ENCODE peak calls at places on chromosomes 6 and 20, in four cellular contexts. K, B, S and P are unnamed samples.

GRCh38 chr20:33450867-33451266 is 7.3 kb upstream of the SNTA1 start:
- DNase-seq in K (no peak), S (no peak), B (no peak), P (no peak)

GRCh38 chr6:43250992-43251373 is 7.7 kb downstream of the TTBK1 start:
- DNase-seq in B (no peak), S (no peak), K (no peak), P (no peak)

GRCh38 chr6:169428532-169428931 is 174.9 kb upstream of the THBS2 start:
- DNase-seq in K (no peak), S (no peak), B (no peak), P (no peak)

GRCh38 chr6:100464910-100465700 is at the start of gene SIM1:
- DNase-seq in K (peak), B (no peak), S (no peak), P (peak)

GRCh38 chr20:1694672-1695071 is 37.1 kb upstream of the SIRPG start:
- DNase-seq in S (no peak), K (no peak), B (no peak), P (no peak)

GRCh38 chr6:169775321-169775720 is 23.9 kb downstream of the ERMARD start:
- DNase-seq in S (no peak), K (no peak), B (no peak), P (no peak)

GRCh38 chr6:2448826-2449571 is 203.6 kb upstream of the GMDS start:
- DNase-seq in K (no peak), B (peak), S (no peak), P (peak)

GRCh38 chr20:45470262-45470931 is 844 bp downstream of the WFDC2 start:
- DNase-seq in K (no peak), S (no peak), B (no peak), P (peak)

GRCh38 chr20:38139919-38140753 is 24.9 kb downstream of the TGM2 start:
- DNase-seq in B (no peak), K (no peak), S (no peak), P (peak)

GRCh38 chr20:33664085-33664761 is 2.1 kb downstream of the C20orf144 start:
- DNase-seq in B (no peak), K (no peak), S (no peak), P (peak)

DNA sequence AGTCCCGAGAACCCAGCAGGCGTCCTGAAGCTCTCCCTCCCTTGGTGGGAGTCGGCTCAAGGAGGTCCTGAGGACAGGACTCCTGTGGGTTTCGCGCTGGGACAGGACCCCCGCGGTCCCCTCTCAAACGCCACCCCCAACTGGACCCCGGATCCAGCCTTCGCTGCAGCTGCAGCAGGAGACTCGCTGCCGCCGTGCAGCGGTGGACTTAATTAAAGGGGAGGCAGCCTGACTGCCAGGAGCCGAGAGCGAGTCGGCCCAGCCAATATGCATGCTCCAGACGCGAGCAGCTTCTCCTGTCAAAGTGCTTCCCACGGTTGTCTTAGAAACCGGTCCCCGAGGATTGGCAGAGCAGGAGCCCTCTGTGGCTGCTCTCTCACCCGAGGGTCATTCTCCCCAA is 580.2 kb upstream of the ZNF337 start:
- DNase-seq in S (no peak), B (no peak), K (no peak), P (peak)
- TF ChIP-seq GABPA in S (no peak), B (no peak), K (no peak), P (no peak)

DNA sequence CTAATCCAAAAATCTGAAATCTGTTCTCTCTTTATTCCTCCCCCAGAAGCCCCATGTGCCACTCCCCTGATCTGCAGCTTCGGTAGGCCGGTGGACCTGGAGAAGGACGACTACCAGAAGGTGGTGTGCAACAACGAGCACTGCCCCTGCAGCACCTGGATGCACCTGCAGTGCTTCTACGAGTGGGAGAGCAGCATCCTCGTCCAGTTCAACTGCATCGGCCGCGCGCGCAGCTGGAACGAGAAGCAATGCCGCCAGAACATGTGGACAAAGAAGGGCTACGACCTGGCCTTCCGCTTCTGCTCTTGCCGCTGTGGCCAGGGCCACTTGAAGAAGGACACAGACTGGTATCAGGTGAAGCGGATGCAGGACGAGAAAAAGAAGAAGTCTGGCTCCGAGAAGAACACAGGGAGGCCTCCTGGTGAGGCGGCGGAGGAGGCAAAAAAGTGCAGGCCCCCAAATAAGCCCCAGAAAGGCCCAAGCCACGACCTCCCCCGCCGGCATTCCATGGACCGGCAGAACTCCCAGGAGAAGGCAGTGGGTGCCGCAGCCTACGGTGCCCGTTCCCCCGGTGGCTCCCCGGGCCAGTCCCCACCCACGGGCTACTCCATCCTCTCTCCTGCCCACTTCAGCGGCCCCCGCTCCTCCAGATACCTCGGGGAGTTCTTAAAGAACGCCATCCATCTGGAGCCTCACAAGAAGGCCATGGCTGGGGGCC is 31.5 kb downstream of the HECA start:
- DNase-seq in S (no peak), K (no peak), B (no peak), P (no peak)
- TF ChIP-seq POLR2AphosphoS5 in S (no peak), K (no peak), B (no peak), P (no peak)

DNA sequence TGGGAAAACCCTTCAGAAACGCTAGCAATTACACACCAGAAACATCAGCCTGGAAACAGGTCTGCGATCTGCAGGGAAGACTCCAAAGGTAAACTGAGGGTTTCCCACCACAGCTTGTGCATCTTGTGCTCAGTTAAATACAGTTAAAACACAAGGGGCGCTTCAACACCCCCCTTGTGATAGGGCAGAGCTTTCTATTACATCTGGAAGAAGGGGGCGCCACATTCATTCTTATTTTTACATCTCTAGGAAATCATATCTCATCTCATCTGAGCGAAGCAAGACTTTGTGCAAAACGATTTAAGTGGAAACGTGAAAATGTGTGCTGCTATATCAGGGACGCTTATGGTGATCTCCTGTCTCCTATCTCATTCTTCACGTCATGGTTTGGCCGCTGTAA is 58.5 kb downstream of the PRND start:
- DNase-seq in K (no peak), B (no peak), S (no peak), P (no peak)
- TF ChIP-seq TCF12 in K (no peak), B (no peak), S (no peak), P (no peak)

GRCh38 chr6:160088069-160088773 is 33.4 kb upstream of the SLC22A1 start:
- DNase-seq in B (peak), S (no peak), K (no peak), P (peak)
- TF ChIP-seq GABPA in B (no peak), S (no peak), K (no peak), P (no peak)

GRCh38 chr6:15491986-15492269 is 170.9 kb downstream of the DTNBP1 start:
- DNase-seq in K (no peak), S (no peak), B (no peak), P (no peak)

GRCh38 chr6:15496345-15497131 is 166.3 kb downstream of the DTNBP1 start:
- DNase-seq in S (no peak), B (no peak), K (no peak), P (no peak)

GRCh38 chr6:15498640-15499039 is 164.2 kb downstream of the DTNBP1 start:
- DNase-seq in K (no peak), S (no peak), B (no peak), P (no peak)

GRCh38 chr6:15493437-15494168 is 169.2 kb downstream of the DTNBP1 start:
- DNase-seq in B (no peak), S (no peak), K (no peak), P (no peak)

DNA sequence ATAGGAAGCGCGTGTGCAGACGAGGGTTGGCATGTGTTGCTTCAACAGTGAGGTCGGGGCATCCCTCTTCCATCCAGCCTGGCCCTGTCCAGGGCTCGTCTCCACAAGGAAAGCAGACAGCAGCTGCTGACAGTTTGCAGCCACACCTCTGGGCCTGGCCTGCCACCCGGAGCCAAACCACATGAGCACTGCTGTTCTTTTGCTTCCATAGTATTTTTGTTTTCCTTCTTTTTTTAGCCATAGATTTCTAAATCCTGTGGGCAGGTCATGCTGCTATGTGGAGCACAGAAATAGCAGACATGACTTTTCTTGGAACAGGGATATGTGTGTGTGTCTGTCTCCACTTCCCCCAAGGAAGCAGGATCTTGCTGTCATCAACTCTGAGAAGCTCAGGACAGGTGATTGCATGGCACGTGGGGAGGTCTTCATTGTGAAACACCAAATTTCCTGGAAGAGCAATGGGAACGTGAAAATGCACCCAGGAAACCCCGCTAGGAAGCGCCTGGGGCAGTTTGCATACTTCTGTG is 167.4 kb downstream of the DTNBP1 start:
- DNase-seq in K (no peak), S (no peak), B (no peak), P (no peak)
- TF ChIP-seq POLR2AphosphoS5 in K (no peak), S (no peak), B (no peak), P (no peak)